ENCODE peak calls at places on chromosomes 13 and 19, in ten cellular contexts. D is activated CD8-positive, alpha-beta T cell treated with anti-CD3 and anti-CD28 coated beads for 36 hours; Z is foreskin fibroblast; L is GM13977; R is adrenal gland; J is glutamatergic neuron; K is cardiac fibroblast; O is breast epithelium; A is AG09319; E is psoas muscle. C is an unnamed sample.

GRCh38 chr13:20550799-20551198 is 16.2 kb upstream of the IFT88 start:
- DNase-seq in E (no peak), J (no peak), O (no peak), Z (peak), A (no peak), R (no peak), K (peak), L (no peak), D (no peak), C (no peak)

GRCh38 chr13:94369862-94370491 is 109.5 kb downstream of the DCT start:
- DNase-seq in J (no peak), K (peak), L (no peak), O (no peak), R (peak), Z (no peak), E (no peak), D (no peak), A (no peak), C (no peak)

GRCh38 chr13:35920816-35921215 is 210.4 kb downstream of the DCLK1 start:
- DNase-seq in D (no peak), K (no peak), J (no peak), R (no peak), E (no peak), O (no peak), A (no peak), L (no peak), Z (no peak), C (no peak)

GRCh38 chr19:11377237-11377636 is 2.8 kb downstream of the SWSAP1 start:
- DNase-seq in Z (peak), J (no peak), L (no peak), A (peak), R (peak), E (no peak), O (no peak), D (peak), K (peak), C (peak)

GRCh38 chr13:46885018-46885417 is 11.8 kb downstream of the HTR2A start:
- DNase-seq in D (no peak), E (no peak), K (no peak), Z (peak), R (no peak), A (no peak), L (no peak), J (no peak), O (no peak), C (no peak)

GRCh38 chr19:47004012-47004465 is 15.6 kb upstream of the NPAS1 start:
- DNase-seq in O (no peak), R (no peak), K (no peak), D (no peak), A (no peak), Z (no peak), L (no peak), J (no peak), E (no peak), C (no peak)

GRCh38 chr19:53612762-53613526 is 18.9 kb upstream of the DPRX start:
- DNase-seq in R (no peak), Z (no peak), E (no peak), L (no peak), O (no peak), A (no peak), J (no peak), K (no peak), D (no peak), C (no peak)

GRCh38 chr19:5024282-5024681 is 55.4 kb downstream of the KDM4B start:
- DNase-seq in K (no peak), O (no peak), R (no peak), D (no peak), E (peak), A (no peak), J (no peak), Z (no peak), L (no peak), C (no peak)

GRCh38 chr19:40467007-40467565 is 285 bp downstream of the SPTBN4 start:
- DNase-seq in O (no peak), J (no peak), K (no peak), L (peak), D (no peak), Z (peak), A (no peak), R (peak), E (peak), C (no peak)

GRCh38 chr19:16266586-16266942 is 58.1 kb upstream of the KLF2 start:
- DNase-seq in O (no peak), D (peak), J (no peak), R (no peak), Z (no peak), A (no peak), K (no peak), L (no peak), E (no peak), C (no peak)

GRCh38 chr13:46521921-46522691 is 30.9 kb upstream of the LRCH1 start:
- DNase-seq in J (no peak), K (no peak), D (no peak), R (no peak), A (no peak), E (no peak), L (no peak), O (no peak), Z (peak), C (no peak)

GRCh38 chr19:54209748-54210494 is 9.3 kb downstream of the RPS9 start:
- DNase-seq in A (peak), L (no peak), R (peak), J (no peak), O (peak), E (peak), Z (peak), D (peak), K (peak), C (peak)

GRCh38 chr19:13410946-13411345 is 95.3 kb downstream of the CACNA1A start:
- DNase-seq in J (no peak), E (no peak), R (no peak), D (no peak), Z (no peak), K (no peak), O (no peak), L (no peak), A (no peak), C (no peak)

GRCh38 chr13:110915874-110916670 is 1.2 kb upstream of the ANKRD10 start:
- DNase-seq in L (no peak), J (no peak), R (no peak), D (no peak), K (peak), O (no peak), A (no peak), E (no peak), Z (peak), C (peak)

GRCh38 chr13:44022196-44022595 is 142.5 kb downstream of the LACC1 start:
- DNase-seq in L (no peak), R (no peak), J (no peak), A (no peak), E (no peak), D (no peak), Z (peak), O (peak), K (no peak), C (no peak)

GRCh38 chr19:47111081-47111589 is 2.4 kb downstream of the ZC3H4 start:
- DNase-seq in L (no peak), E (peak), Z (no peak), A (no peak), O (no peak), R (no peak), J (peak), K (no peak), D (peak), C (no peak)

GRCh38 chr13:24284876-24285275 is 24.5 kb upstream of the C1QTNF9 start:
- DNase-seq in J (no peak), D (no peak), Z (no peak), K (no peak), R (no peak), O (no peak), E (no peak), L (no peak), A (no peak), C (no peak)

GRCh38 chr19:17684256-17684655 is 3.9 kb downstream of the UNC13A start:
- DNase-seq in R (no peak), K (no peak), E (no peak), L (no peak), J (no peak), A (no peak), D (no peak), Z (no peak), O (no peak), C (no peak)

GRCh38 chr13:36673838-36674326 is at the start of gene SERTM1:
- DNase-seq in L (no peak), D (no peak), A (no peak), K (peak), E (peak), Z (peak), R (no peak), J (peak), O (no peak), C (no peak)

GRCh38 chr19:19738564-19738963 is 5.7 kb upstream of the ZNF14 start:
- DNase-seq in Z (no peak), D (no peak), L (no peak), E (no peak), A (no peak), K (no peak), J (no peak), O (no peak), R (no peak), C (no peak)

GRCh38 chr13:26758496-26759155 is 2.0 kb downstream of the GPR12 start:
- DNase-seq in O (no peak), K (no peak), Z (no peak), R (no peak), A (no peak), J (no peak), E (no peak), L (no peak), D (no peak), C (no peak)

GRCh38 chr13:114286808-114287207 is 5.4 kb downstream of the UPF3A start:
- DNase-seq in A (no peak), E (no peak), K (no peak), R (no peak), O (no peak), L (no peak), Z (peak), J (no peak), D (no peak), C (no peak)

GRCh38 chr13:46926856-46927625 is 30.2 kb upstream of the HTR2A start:
- DNase-seq in R (no peak), A (no peak), L (no peak), D (no peak), K (peak), E (no peak), O (no peak), Z (peak), J (no peak), C (peak)

GRCh38 chr19:8340341-8341096 is 2.5 kb downstream of the KANK3 start:
- DNase-seq in Z (no peak), R (peak), L (peak), D (no peak), A (no peak), K (peak), J (no peak), O (no peak), E (peak), C (no peak)

GRCh38 chr19:5397804-5398692 is 57.2 kb upstream of the ZNRF4 start:
- DNase-seq in O (no peak), L (peak), E (no peak), Z (no peak), D (peak), K (peak), R (no peak), J (peak), A (no peak), C (no peak)

GRCh38 chr13:32535748-32536147 is 2.8 kb downstream of the N4BP2L2 start:
- DNase-seq in O (no peak), Z (no peak), E (no peak), J (no peak), L (no peak), K (no peak), D (no peak), R (no peak), A (no peak), C (no peak)

GRCh38 chr13:32537580-32538233 is 888 bp downstream of the N4BP2L2 start:
- DNase-seq in R (peak), K (no peak), O (peak), E (peak), Z (peak), L (no peak), J (peak), D (peak), A (no peak), C (no peak)

GRCh38 chr13:32535140-32535539 is 3.5 kb downstream of the N4BP2L2 start:
- DNase-seq in K (no peak), Z (no peak), J (no peak), A (no peak), O (no peak), E (no peak), R (no peak), D (no peak), L (no peak), C (no peak)

GRCh38 chr13:32538234-32538620 is 368 bp downstream of the N4BP2L2 start:
- DNase-seq in E (peak), K (peak), L (peak), J (peak), O (peak), A (peak), Z (peak), R (peak), D (peak), C (no peak)

GRCh38 chr13:32538621-32539246 is at the start of gene N4BP2L2:
- DNase-seq in K (peak), L (peak), R (peak), J (peak), A (peak), Z (peak), D (peak), O (peak), E (peak), C (peak)
- TF ChIP-seq CTCF in K (peak), L (peak), R (peak), J (no peak), A (peak), Z (peak), D (no peak), O (no peak), E (no peak), C (peak)

DNA sequence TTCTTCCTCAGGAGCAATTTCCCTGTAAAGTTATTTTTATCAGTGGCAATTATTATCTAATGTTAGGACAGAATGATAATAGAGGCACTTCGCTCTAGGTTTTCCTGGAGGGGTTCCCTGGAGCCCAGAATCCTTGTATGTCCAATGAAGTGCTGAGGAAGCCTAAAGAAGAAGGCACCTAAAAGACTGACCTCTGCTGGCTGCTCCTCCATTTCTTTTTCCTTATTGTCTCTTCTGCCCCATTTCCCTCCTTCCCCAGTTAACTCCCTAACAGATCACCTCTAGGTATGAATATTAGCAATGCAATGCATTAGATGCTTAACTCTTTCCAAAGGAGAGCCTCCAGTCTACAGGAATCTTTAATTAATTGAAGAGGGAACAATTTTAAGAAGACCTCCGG is 985.4 kb downstream of the DIAPH3 start:
- DNase-seq in A (no peak), D (no peak), L (no peak), R (no peak), K (peak), O (no peak), Z (no peak), J (no peak), E (no peak), C (no peak)
- TF ChIP-seq CTCF in A (peak), D (no peak), L (peak), R (no peak), K (peak), O (no peak), Z (peak), J (no peak), E (no peak), C (no peak)

GRCh38 chr13:107678075-107678689 is 537.2 kb downstream of the LIG4 start:
- DNase-seq in R (no peak), D (no peak), K (peak), J (peak), Z (no peak), O (no peak), A (no peak), L (no peak), E (no peak), C (peak)

GRCh38 chr13:107675847-107676550 is 539.3 kb downstream of the LIG4 start:
- DNase-seq in E (no peak), L (no peak), R (no peak), D (no peak), J (no peak), Z (no peak), O (no peak), K (no peak), A (no peak), C (no peak)

GRCh38 chr13:107685876-107686275 is 529.5 kb downstream of the LIG4 start:
- DNase-seq in R (no peak), K (no peak), J (no peak), L (no peak), O (no peak), E (no peak), D (no peak), Z (no peak), A (no peak), C (no peak)

GRCh38 chr13:107681611-107682010 is 533.7 kb downstream of the LIG4 start:
- DNase-seq in R (no peak), O (no peak), D (no peak), E (no peak), J (peak), K (no peak), A (no peak), Z (no peak), L (no peak), C (no peak)

GRCh38 chr13:107680115-107680514 is 535.2 kb downstream of the LIG4 start:
- DNase-seq in E (no peak), L (no peak), J (no peak), K (peak), R (no peak), O (no peak), Z (no peak), A (no peak), D (no peak), C (no peak)
- TF ChIP-seq CTCF in E (no peak), L (no peak), J (no peak), K (no peak), R (no peak), O (no peak), Z (no peak), A (no peak), D (no peak), C (no peak)

GRCh38 chr19:2550431-2551171 is 74.7 kb downstream of the GADD45B start:
- DNase-seq in O (no peak), L (no peak), R (no peak), D (no peak), J (peak), E (peak), Z (no peak), A (no peak), K (no peak), C (no peak)
- TF ChIP-seq CTCF in O (no peak), L (no peak), R (no peak), D (no peak), J (no peak), E (no peak), Z (no peak), A (no peak), K (no peak), C (no peak)